ENCODE peak calls at places on chromosome 2, in six cellular contexts. Q, H, U, Z, I and K are unnamed samples.

GRCh38 chr2:167342769-167343168 is 454.5 kb downstream of the XIRP2 start:
- DNase-seq in Q (no peak), H (no peak), U (peak; percentile 16), Z (no peak), I (no peak), K (no peak)

GRCh38 chr2:42859006-42859552 is 66.7 kb upstream of the HAAO start:
- DNase-seq in Q (peak; percentile 69), H (peak; percentile 63), U (peak; percentile 90), Z (peak; percentile 56), I (no peak), K (no peak)

GRCh38 chr2:221142341-221142740 is 429.8 kb downstream of the EPHA4 start:
- DNase-seq in Q (no peak), H (no peak), U (no peak), Z (no peak), I (no peak), K (no peak)

GRCh38 chr2:219726916-219727315 is 99.5 kb downstream of the SLC4A3 start:
- DNase-seq in Q (no peak), H (no peak), U (no peak), Z (no peak), I (no peak), K (no peak)

GRCh38 chr2:238878051-238878735 is 30.3 kb downstream of the TWIST2 start:
- DNase-seq in Q (no peak), H (no peak), U (no peak), Z (no peak), I (no peak), K (no peak)

GRCh38 chr2:235419996-235420395 is 73.8 kb upstream of the AGAP1 start:
- DNase-seq in Q (no peak), H (no peak), U (no peak), Z (no peak), I (no peak), K (no peak)

GRCh38 chr2:182666674-182667320 is 49.3 kb upstream of the DNAJC10 start:
- DNase-seq in Q (peak; percentile 18), H (peak; percentile 52), U (peak; percentile 54), Z (no peak), I (no peak), K (no peak)

GRCh38 chr2:46814160-46814559 is 101.4 kb downstream of the MCFD2 start:
- DNase-seq in Q (no peak), H (no peak), U (peak; percentile 84), Z (peak; percentile 29), I (peak; percentile 87), K (peak; percentile 92)

GRCh38 chr2:160407393-160408204 is 86.0 kb downstream of the RBMS1 start:
- DNase-seq in Q (no peak), H (peak; percentile 75), U (peak; percentile 67), Z (peak; percentile 54), I (peak; percentile 66), K (peak; percentile 74)

GRCh38 chr2:11750422-11750821 is 4.0 kb downstream of the LPIN1 start:
- DNase-seq in Q (no peak), H (peak; percentile 78), U (no peak), Z (no peak), I (no peak), K (no peak)

GRCh38 chr2:55519908-55520885 is 679 bp downstream of the CFAP36 start:
- DNase-seq in Q (no peak), H (peak; percentile 21), U (peak; percentile 23), Z (no peak), I (no peak), K (peak; percentile 37)

GRCh38 chr2:30666307-30666874 is 140.9 kb downstream of the CAPN13 start:
- DNase-seq in Q (no peak), H (peak; percentile 82), U (peak; percentile 99), Z (no peak), I (no peak), K (no peak)

GRCh38 chr2:127022817-127023216 is 84.1 kb downstream of the BIN1 start:
- DNase-seq in Q (no peak), H (no peak), U (no peak), Z (no peak), I (no peak), K (no peak)

GRCh38 chr2:48779019-48779418 is 23.5 kb upstream of the LHCGR start:
- DNase-seq in Q (no peak), H (no peak), U (no peak), Z (no peak), I (no peak), K (no peak)

GRCh38 chr2:160507464-160507863 is 13.9 kb upstream of the RBMS1 start:
- DNase-seq in Q (no peak), H (no peak), U (no peak), Z (no peak), I (no peak), K (no peak)

GRCh38 chr2:57296795-57297517 is 749.6 kb upstream of the VRK2 start:
- DNase-seq in Q (no peak), H (no peak), U (peak; percentile 51), Z (no peak), I (no peak), K (no peak)

GRCh38 chr2:132703396-132703795 is 33.4 kb upstream of the LYPD1 start:
- DNase-seq in Q (no peak), H (no peak), U (peak; percentile 66), Z (no peak), I (no peak), K (no peak)

GRCh38 chr2:212752730-212753351 is 214.2 kb upstream of the ERBB4 start:
- DNase-seq in Q (no peak), H (no peak), U (no peak), Z (no peak), I (no peak), K (no peak)

GRCh38 chr2:16223071-16223470 is 282.7 kb downstream of the MYCN start:
- DNase-seq in Q (no peak), H (no peak), U (no peak), Z (no peak), I (no peak), K (no peak)

GRCh38 chr2:30368258-30368657 is 78.8 kb upstream of the LCLAT1 start:
- DNase-seq in Q (no peak), H (no peak), U (no peak), Z (peak; percentile 76), I (no peak), K (no peak)

GRCh38 chr2:20506281-20506685 is 59.4 kb downstream of the RHOB start:
- DNase-seq in Q (no peak), H (no peak), U (peak; percentile 80), Z (no peak), I (no peak), K (no peak)

GRCh38 chr2:16952368-16952767 is 286.7 kb upstream of the CYRIA start:
- DNase-seq in Q (no peak), H (no peak), U (no peak), Z (no peak), I (no peak), K (no peak)

GRCh38 chr2:1731512-1731962 is 12.8 kb downstream of the PXDN start:
- DNase-seq in Q (no peak), H (no peak), U (peak; percentile 93), Z (no peak), I (peak; percentile 17), K (peak; percentile 13)

GRCh38 chr2:149178626-149179025 is 140.1 kb downstream of the LYPD6B start:
- DNase-seq in Q (no peak), H (no peak), U (no peak), Z (no peak), I (no peak), K (no peak)

GRCh38 chr2:64222351-64222750 is 78.1 kb upstream of the PELI1 start:
- DNase-seq in Q (no peak), H (no peak), U (peak; percentile 75), Z (no peak), I (no peak), K (no peak)

GRCh38 chr2:55888941-55889340 is 34.6 kb downstream of the EFEMP1 start:
- DNase-seq in Q (no peak), H (no peak), U (peak; percentile 78), Z (no peak), I (peak; percentile 53), K (peak; percentile 16)

GRCh38 chr2:38440655-38441054 is 63.6 kb upstream of the ATL2 start:
- DNase-seq in Q (no peak), H (no peak), U (no peak), Z (no peak), I (no peak), K (no peak)

GRCh38 chr2:19893520-19894134 is 8.2 kb downstream of the TTC32 start:
- DNase-seq in Q (no peak), H (no peak), U (peak; percentile 69), Z (no peak), I (no peak), K (no peak)

GRCh38 chr2:65762068-65762467 is 329.7 kb upstream of the SPRED2 start:
- DNase-seq in Q (no peak), H (no peak), U (no peak), Z (no peak), I (no peak), K (no peak)

GRCh38 chr2:223944704-223945531 is at the start of gene WDFY1:
- DNase-seq in Q (peak; percentile 59), H (peak; percentile 89), U (peak; percentile 86), Z (peak; percentile 91), I (peak; percentile 92), K (peak; percentile 91)
- TF ChIP-seq CTCF in Q (no peak), H (no peak), U (no peak), Z (no peak), I (no peak), K (peak; percentile 4)

DNA sequence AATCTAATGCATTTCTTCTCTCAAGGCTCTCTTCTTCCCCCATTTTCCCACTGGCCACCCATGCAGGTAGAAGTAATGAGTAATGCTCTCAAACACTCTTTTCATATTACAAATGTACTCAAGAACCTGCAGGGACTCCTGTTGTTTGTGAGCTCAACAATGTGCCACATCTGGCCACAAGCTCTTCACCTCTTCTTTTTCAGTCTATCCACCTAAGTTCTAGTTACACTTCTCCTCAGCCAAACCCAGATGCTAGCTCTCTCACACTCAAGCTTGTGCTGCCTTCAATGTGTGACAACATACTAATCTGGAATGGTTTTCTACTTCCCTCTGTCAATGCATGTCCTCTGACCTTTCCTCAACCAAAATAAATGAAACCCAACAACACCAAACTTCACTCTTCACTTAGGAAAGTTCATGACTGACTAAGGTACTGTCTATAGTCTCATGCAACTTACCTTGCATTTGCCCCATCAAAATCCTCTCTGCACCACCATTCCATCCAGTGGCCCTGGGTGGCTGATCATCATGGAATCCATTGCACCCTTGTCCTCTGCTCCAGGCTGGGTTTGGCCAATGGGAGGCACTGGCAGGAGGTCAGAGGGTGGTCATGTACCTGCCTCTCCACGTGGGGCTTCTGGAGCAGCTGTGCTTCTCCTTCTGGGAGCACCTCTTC is 5.3 kb upstream of the IL18R1 start:
- DNase-seq in Q (no peak), H (no peak), U (no peak), Z (no peak), I (no peak), K (no peak)
- TF ChIP-seq CTCF in Q (no peak), H (no peak), U (no peak), Z (no peak), I (no peak), K (no peak)

GRCh38 chr2:120525056-120526046 is 179.4 kb downstream of the INHBB start:
- DNase-seq in Q (no peak), H (no peak), U (no peak), Z (peak; percentile 61), I (no peak), K (peak; percentile 38)
- TF ChIP-seq CTCF in Q (no peak), H (no peak), U (no peak), Z (no peak), I (no peak), K (no peak)

DNA sequence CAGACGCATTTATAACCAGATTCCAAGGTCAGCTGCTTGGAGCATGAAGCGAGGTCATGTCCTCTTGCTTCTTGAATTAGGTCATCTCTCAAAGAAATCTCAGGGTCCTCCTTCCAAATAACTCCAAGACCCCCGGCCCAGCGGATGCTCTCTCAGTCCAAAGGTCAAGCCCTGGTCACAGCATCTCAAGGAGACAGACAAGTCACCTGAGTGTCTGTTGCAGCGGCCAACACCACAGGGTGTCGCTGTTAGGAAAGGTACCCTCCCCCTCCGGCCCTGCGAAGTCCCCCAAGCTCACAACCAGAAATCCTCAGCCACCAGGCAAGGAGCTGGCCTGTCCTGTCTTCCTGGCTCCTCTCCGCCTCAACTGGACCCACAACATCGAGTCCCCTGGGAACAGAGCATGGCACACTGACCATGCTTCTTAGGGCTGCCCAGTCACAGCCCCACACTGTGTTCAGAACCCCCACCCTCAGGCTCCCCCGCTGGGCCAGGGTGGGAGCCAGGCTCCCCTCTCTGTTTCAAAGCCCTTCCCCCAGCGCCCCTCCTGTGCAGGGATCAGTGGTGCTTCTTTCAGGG is 68.0 kb upstream of the ASAP2 start:
- DNase-seq in Q (no peak), H (peak; percentile 48), U (no peak), Z (no peak), I (no peak), K (no peak)
- TF ChIP-seq CTCF in Q (no peak), H (peak; percentile 76), U (peak; percentile 44), Z (no peak), I (peak; percentile 25), K (no peak)